ENCODE peak calls at places on chromosomes 3 and 15, in ten cellular contexts. One of them, this sample, is unnamed. For H3K9me3, the result is how much of the 10 kb centered on the place peaks cover.

GRCh38 chr3:30749230-30749629 is 142.8 kb downstream of the TGFBR2 start:
- DNase-seq in heart left ventricle: no peak
- DNase-seq in DND-41: no peak
- DNase-seq in upper lobe of right lung: no peak
- DNase-seq in astrocyte: peak
- DNase-seq in left lung: no peak
- DNase-seq in Caco-2: no peak
- DNase-seq in CD8-positive, alpha-beta T cell: no peak
- DNase-seq in adrenal gland: no peak
- DNase-seq in A549: no peak
- DNase-seq in this sample: no peak

GRCh38 chr3:107428051-107428858 is 51.0 kb downstream of the CCDC54 start:
- DNase-seq in Caco-2: no peak
- DNase-seq in upper lobe of right lung: no peak
- DNase-seq in heart left ventricle: no peak
- DNase-seq in DND-41: no peak
- DNase-seq in astrocyte: no peak
- DNase-seq in adrenal gland: no peak
- DNase-seq in CD8-positive, alpha-beta T cell: no peak
- DNase-seq in A549: no peak
- DNase-seq in left lung: no peak
- DNase-seq in this sample: no peak

GRCh38 chr15:35519536-35520149 is 26.3 kb downstream of the DPH6 start:
- DNase-seq in left lung: no peak
- DNase-seq in DND-41: no peak
- DNase-seq in CD8-positive, alpha-beta T cell: no peak
- DNase-seq in astrocyte: peak
- DNase-seq in adrenal gland: no peak
- DNase-seq in heart left ventricle: no peak
- DNase-seq in A549: peak
- DNase-seq in Caco-2: peak
- DNase-seq in upper lobe of right lung: no peak
- DNase-seq in this sample: no peak

GRCh38 chr3:45084820-45085816 is 59.0 kb downstream of the CLEC3B start:
- DNase-seq in Caco-2: peak
- DNase-seq in CD8-positive, alpha-beta T cell: no peak
- DNase-seq in A549: no peak
- DNase-seq in adrenal gland: no peak
- DNase-seq in left lung: no peak
- DNase-seq in astrocyte: peak
- DNase-seq in heart left ventricle: no peak
- DNase-seq in DND-41: no peak
- DNase-seq in upper lobe of right lung: no peak
- DNase-seq in this sample: no peak

GRCh38 chr15:64209680-64210334 is 47.0 kb upstream of the PPIB start:
- DNase-seq in DND-41: no peak
- DNase-seq in A549: peak
- DNase-seq in heart left ventricle: no peak
- DNase-seq in adrenal gland: no peak
- DNase-seq in astrocyte: peak
- DNase-seq in upper lobe of right lung: no peak
- DNase-seq in left lung: no peak
- DNase-seq in CD8-positive, alpha-beta T cell: no peak
- DNase-seq in Caco-2: peak
- DNase-seq in this sample: no peak

GRCh38 chr15:92580933-92581445 is 74.6 kb downstream of the FAM174B start:
- DNase-seq in left lung: no peak
- DNase-seq in heart left ventricle: no peak
- DNase-seq in A549: no peak
- DNase-seq in CD8-positive, alpha-beta T cell: no peak
- DNase-seq in DND-41: no peak
- DNase-seq in astrocyte: no peak
- DNase-seq in adrenal gland: no peak
- DNase-seq in upper lobe of right lung: no peak
- DNase-seq in Caco-2: no peak
- DNase-seq in this sample: no peak

GRCh38 chr15:96345560-96346389 is 15.3 kb downstream of the NR2F2 start:
- DNase-seq in heart left ventricle: no peak
- DNase-seq in astrocyte: no peak
- DNase-seq in Caco-2: no peak
- DNase-seq in DND-41: no peak
- DNase-seq in left lung: peak
- DNase-seq in A549: peak
- DNase-seq in CD8-positive, alpha-beta T cell: no peak
- DNase-seq in adrenal gland: peak
- DNase-seq in upper lobe of right lung: peak
- DNase-seq in this sample: peak

GRCh38 chr15:44296625-44297524 is 8.4 kb downstream of the GOLM2 start:
- DNase-seq in heart left ventricle: no peak
- DNase-seq in left lung: no peak
- DNase-seq in upper lobe of right lung: no peak
- DNase-seq in DND-41: no peak
- DNase-seq in adrenal gland: no peak
- DNase-seq in A549: peak
- DNase-seq in CD8-positive, alpha-beta T cell: no peak
- DNase-seq in astrocyte: peak
- DNase-seq in Caco-2: no peak
- DNase-seq in this sample: no peak

GRCh38 chr15:25054329-25054728 is 99.5 kb downstream of the SNRPN start:
- DNase-seq in adrenal gland: peak
- DNase-seq in heart left ventricle: no peak
- DNase-seq in DND-41: no peak
- DNase-seq in CD8-positive, alpha-beta T cell: no peak
- DNase-seq in astrocyte: no peak
- DNase-seq in upper lobe of right lung: no peak
- DNase-seq in left lung: no peak
- DNase-seq in A549: no peak
- DNase-seq in Caco-2: no peak
- DNase-seq in this sample: no peak

GRCh38 chr15:25054943-25055342 is 100.2 kb downstream of the SNRPN start:
- DNase-seq in CD8-positive, alpha-beta T cell: no peak
- DNase-seq in heart left ventricle: no peak
- DNase-seq in left lung: no peak
- DNase-seq in adrenal gland: no peak
- DNase-seq in Caco-2: no peak
- DNase-seq in upper lobe of right lung: peak
- DNase-seq in DND-41: no peak
- DNase-seq in A549: no peak
- DNase-seq in astrocyte: no peak
- DNase-seq in this sample: no peak

GRCh38 chr15:25056484-25057429 is 102.0 kb downstream of the SNRPN start:
- DNase-seq in upper lobe of right lung: peak
- DNase-seq in adrenal gland: peak
- DNase-seq in CD8-positive, alpha-beta T cell: no peak
- DNase-seq in heart left ventricle: no peak
- DNase-seq in DND-41: peak
- DNase-seq in astrocyte: no peak
- DNase-seq in Caco-2: no peak
- DNase-seq in A549: peak
- DNase-seq in left lung: no peak
- DNase-seq in this sample: no peak

GRCh38 chr15:25057574-25057973 is 102.8 kb downstream of the SNRPN start:
- DNase-seq in adrenal gland: no peak
- DNase-seq in CD8-positive, alpha-beta T cell: no peak
- DNase-seq in A549: no peak
- DNase-seq in Caco-2: no peak
- DNase-seq in left lung: no peak
- DNase-seq in upper lobe of right lung: no peak
- DNase-seq in DND-41: peak
- DNase-seq in heart left ventricle: no peak
- DNase-seq in astrocyte: no peak
- DNase-seq in this sample: no peak

GRCh38 chr15:25055356-25056068 is 100.7 kb downstream of the SNRPN start:
- DNase-seq in Caco-2: no peak
- DNase-seq in upper lobe of right lung: peak
- DNase-seq in DND-41: no peak
- DNase-seq in left lung: no peak
- DNase-seq in heart left ventricle: no peak
- DNase-seq in CD8-positive, alpha-beta T cell: no peak
- DNase-seq in astrocyte: no peak
- DNase-seq in A549: no peak
- DNase-seq in adrenal gland: peak
- DNase-seq in this sample: no peak
- H3K9me3 ChIP-seq in Caco-2: half or more
- H3K9me3 ChIP-seq in upper lobe of right lung: half or more
- H3K9me3 ChIP-seq in DND-41: half or more
- H3K9me3 ChIP-seq in left lung: half or more
- H3K9me3 ChIP-seq in heart left ventricle: half or more
- H3K9me3 ChIP-seq in CD8-positive, alpha-beta T cell: half or more
- H3K9me3 ChIP-seq in astrocyte: half or more
- H3K9me3 ChIP-seq in A549: half or more
- H3K9me3 ChIP-seq in adrenal gland: half or more
- H3K9me3 ChIP-seq in this sample: under half

GRCh38 chr15:98649621-98649995 is 1.3 kb downstream of the IGF1R start:
- DNase-seq in upper lobe of right lung: peak
- DNase-seq in left lung: peak
- DNase-seq in heart left ventricle: peak
- DNase-seq in astrocyte: no peak
- DNase-seq in CD8-positive, alpha-beta T cell: peak
- DNase-seq in A549: no peak
- DNase-seq in Caco-2: peak
- DNase-seq in adrenal gland: peak
- DNase-seq in DND-41: peak
- DNase-seq in this sample: peak

GRCh38 chr15:98646546-98647025 is 1.8 kb upstream of the IGF1R start:
- DNase-seq in adrenal gland: no peak
- DNase-seq in upper lobe of right lung: no peak
- DNase-seq in astrocyte: no peak
- DNase-seq in CD8-positive, alpha-beta T cell: no peak
- DNase-seq in A549: no peak
- DNase-seq in DND-41: no peak
- DNase-seq in Caco-2: no peak
- DNase-seq in left lung: no peak
- DNase-seq in heart left ventricle: no peak
- DNase-seq in this sample: no peak

GRCh38 chr15:98647026-98647773 is 1.1 kb upstream of the IGF1R start:
- DNase-seq in left lung: peak
- DNase-seq in CD8-positive, alpha-beta T cell: peak
- DNase-seq in astrocyte: peak
- DNase-seq in DND-41: peak
- DNase-seq in upper lobe of right lung: peak
- DNase-seq in A549: peak
- DNase-seq in adrenal gland: peak
- DNase-seq in Caco-2: peak
- DNase-seq in heart left ventricle: peak
- DNase-seq in this sample: no peak

GRCh38 chr15:98648654-98649537 is 557 bp downstream of the IGF1R start:
- DNase-seq in left lung: peak
- DNase-seq in astrocyte: peak
- DNase-seq in DND-41: peak
- DNase-seq in upper lobe of right lung: peak
- DNase-seq in Caco-2: peak
- DNase-seq in CD8-positive, alpha-beta T cell: no peak
- DNase-seq in heart left ventricle: peak
- DNase-seq in adrenal gland: peak
- DNase-seq in A549: peak
- DNase-seq in this sample: peak

DNA sequence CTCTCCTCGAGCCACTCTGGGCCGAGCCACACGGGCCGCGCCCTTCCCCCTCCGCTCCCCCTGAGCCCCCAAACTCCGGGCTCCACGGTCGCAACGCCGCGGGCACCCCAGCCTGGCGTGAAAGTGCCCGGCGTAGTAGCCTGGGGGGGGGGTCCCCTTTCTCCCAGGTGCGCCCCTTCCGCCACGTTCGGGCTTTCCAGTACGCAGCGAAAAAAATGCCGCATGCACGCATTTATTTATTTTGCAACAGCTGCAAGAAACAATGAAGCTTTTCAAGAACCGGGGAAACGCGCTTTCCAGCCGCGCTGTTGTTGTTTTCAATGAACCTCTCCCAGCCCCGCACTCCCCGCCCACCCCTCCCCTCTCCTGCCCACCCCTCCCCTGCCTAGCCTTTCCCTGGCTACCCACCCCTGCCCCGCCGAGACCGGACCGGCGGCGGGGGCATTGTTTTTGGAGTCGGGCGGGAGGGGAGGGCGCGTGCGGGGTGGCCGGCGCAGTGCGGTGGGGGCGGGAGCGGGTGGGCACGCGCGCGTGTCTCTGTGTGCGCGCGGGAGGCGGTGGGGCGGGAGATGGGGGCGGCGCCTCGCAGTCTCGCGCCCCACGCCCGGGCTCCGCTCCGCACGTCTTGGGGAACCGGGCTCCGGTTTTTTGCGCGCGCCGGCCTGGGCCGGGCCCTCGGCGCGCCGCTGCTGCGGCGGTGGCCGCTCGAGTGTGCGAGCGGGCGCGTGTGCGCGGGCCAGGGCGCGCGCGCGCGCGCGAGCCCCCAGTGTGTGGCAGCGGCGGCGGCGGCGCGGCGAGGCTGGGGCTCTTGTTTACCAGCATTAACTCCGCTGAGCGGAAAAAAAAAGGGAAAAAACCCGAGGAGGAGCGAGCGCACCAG is at the start of gene IGF1R:
- DNase-seq in left lung: peak
- DNase-seq in A549: peak
- DNase-seq in Caco-2: peak
- DNase-seq in upper lobe of right lung: peak
- DNase-seq in CD8-positive, alpha-beta T cell: peak
- DNase-seq in DND-41: peak
- DNase-seq in astrocyte: peak
- DNase-seq in heart left ventricle: peak
- DNase-seq in adrenal gland: peak
- DNase-seq in this sample: peak
- TF ChIP-seq CTCF in left lung: no peak
- TF ChIP-seq CTCF in A549: peak
- TF ChIP-seq CTCF in Caco-2: no peak
- TF ChIP-seq CTCF in upper lobe of right lung: no peak
- TF ChIP-seq CTCF in CD8-positive, alpha-beta T cell: no peak
- TF ChIP-seq CTCF in DND-41: no peak
- TF ChIP-seq CTCF in astrocyte: no peak
- TF ChIP-seq CTCF in heart left ventricle: peak
- TF ChIP-seq CTCF in adrenal gland: peak
- TF ChIP-seq CTCF in this sample: peak

GRCh38 chr15:27868828-27869404 is 230.2 kb downstream of the OCA2 start:
- DNase-seq in Caco-2: no peak
- DNase-seq in left lung: no peak
- DNase-seq in adrenal gland: no peak
- DNase-seq in heart left ventricle: no peak
- DNase-seq in A549: no peak
- DNase-seq in upper lobe of right lung: no peak
- DNase-seq in CD8-positive, alpha-beta T cell: no peak
- DNase-seq in astrocyte: no peak
- DNase-seq in DND-41: no peak
- DNase-seq in this sample: no peak
- H3K9me3 ChIP-seq in Caco-2: under half
- H3K9me3 ChIP-seq in left lung: under half
- H3K9me3 ChIP-seq in adrenal gland: under half
- H3K9me3 ChIP-seq in heart left ventricle: under half
- H3K9me3 ChIP-seq in A549: under half
- H3K9me3 ChIP-seq in upper lobe of right lung: under half
- H3K9me3 ChIP-seq in CD8-positive, alpha-beta T cell: under half
- H3K9me3 ChIP-seq in astrocyte: under half
- H3K9me3 ChIP-seq in DND-41: under half
- H3K9me3 ChIP-seq in this sample: under half

GRCh38 chr3:188282871-188283270 is 128.9 kb downstream of the LPP start:
- DNase-seq in left lung: no peak
- DNase-seq in CD8-positive, alpha-beta T cell: no peak
- DNase-seq in Caco-2: peak
- DNase-seq in A549: no peak
- DNase-seq in heart left ventricle: no peak
- DNase-seq in astrocyte: no peak
- DNase-seq in upper lobe of right lung: no peak
- DNase-seq in adrenal gland: no peak
- DNase-seq in DND-41: no peak
- DNase-seq in this sample: no peak

GRCh38 chr3:188280627-188281026 is 126.7 kb downstream of the LPP start:
- DNase-seq in DND-41: no peak
- DNase-seq in A549: no peak
- DNase-seq in Caco-2: no peak
- DNase-seq in left lung: no peak
- DNase-seq in adrenal gland: no peak
- DNase-seq in upper lobe of right lung: no peak
- DNase-seq in CD8-positive, alpha-beta T cell: no peak
- DNase-seq in astrocyte: no peak
- DNase-seq in heart left ventricle: no peak
- DNase-seq in this sample: no peak

GRCh38 chr3:188278717-188279324 is 124.9 kb downstream of the LPP start:
- DNase-seq in adrenal gland: no peak
- DNase-seq in upper lobe of right lung: no peak
- DNase-seq in astrocyte: no peak
- DNase-seq in DND-41: no peak
- DNase-seq in left lung: no peak
- DNase-seq in Caco-2: no peak
- DNase-seq in CD8-positive, alpha-beta T cell: no peak
- DNase-seq in A549: no peak
- DNase-seq in heart left ventricle: no peak
- DNase-seq in this sample: no peak

GRCh38 chr3:188276366-188276765 is 122.4 kb downstream of the LPP start:
- DNase-seq in upper lobe of right lung: no peak
- DNase-seq in astrocyte: no peak
- DNase-seq in DND-41: no peak
- DNase-seq in CD8-positive, alpha-beta T cell: no peak
- DNase-seq in Caco-2: no peak
- DNase-seq in left lung: no peak
- DNase-seq in A549: no peak
- DNase-seq in adrenal gland: no peak
- DNase-seq in heart left ventricle: no peak
- DNase-seq in this sample: no peak

GRCh38 chr3:188279696-188280398 is 125.9 kb downstream of the LPP start:
- DNase-seq in A549: no peak
- DNase-seq in adrenal gland: no peak
- DNase-seq in Caco-2: no peak
- DNase-seq in astrocyte: peak
- DNase-seq in CD8-positive, alpha-beta T cell: no peak
- DNase-seq in heart left ventricle: no peak
- DNase-seq in DND-41: no peak
- DNase-seq in upper lobe of right lung: no peak
- DNase-seq in left lung: no peak
- DNase-seq in this sample: no peak
- TF ChIP-seq CTCF in A549: no peak
- TF ChIP-seq CTCF in adrenal gland: no peak
- TF ChIP-seq CTCF in Caco-2: no peak
- TF ChIP-seq CTCF in astrocyte: no peak
- TF ChIP-seq CTCF in CD8-positive, alpha-beta T cell: no peak
- TF ChIP-seq CTCF in heart left ventricle: no peak
- TF ChIP-seq CTCF in DND-41: no peak
- TF ChIP-seq CTCF in upper lobe of right lung: no peak
- TF ChIP-seq CTCF in left lung: no peak
- TF ChIP-seq CTCF in this sample: no peak

This sample was measured in gastrocnemius medialis.